ENCODE peak calls at places on chromosome 10, in seven cellular contexts. T is activated CD8-positive, alpha-beta memory T cell treated with anti-CD3 and anti-CD28 coated beads, Interleukin-2, amount 50 U/mL, for 48 hours; B is left ventricle myocardium superior; R is transverse colon; C is NCI-H2107; D is heart left ventricle; X is lung. V is an unnamed sample.

GRCh38 chr10:72275351-72276012 is 1.8 kb downstream of the DDIT4 start:
- DNase-seq in R (peak; percentile 46), B (peak; percentile 50), D (no peak), X (no peak), C (no peak), T (peak; percentile 72), V (peak; percentile 41)

GRCh38 chr10:99921948-99922347 is 87.8 kb downstream of the DNMBP start:
- DNase-seq in X (no peak), D (no peak), T (no peak), R (no peak), C (no peak), B (no peak), V (no peak)

GRCh38 chr10:130661419-130661818 is 525.2 kb downstream of the GLRX3 start:
- DNase-seq in C (no peak), T (no peak), B (no peak), D (no peak), X (no peak), R (no peak), V (no peak)

GRCh38 chr10:81953420-81953819 is 78.4 kb downstream of the NRG3 start:
- DNase-seq in D (no peak), C (no peak), X (no peak), R (no peak), B (no peak), T (no peak), V (no peak)

GRCh38 chr10:8418631-8419030 is 364.1 kb downstream of the GATA3 start:
- DNase-seq in X (no peak), D (no peak), R (no peak), C (no peak), T (no peak), B (no peak), V (no peak)

GRCh38 chr10:102413053-102413705 is 5.4 kb downstream of the PSD start:
- DNase-seq in R (no peak), B (no peak), X (no peak), T (peak; percentile 71), C (peak; percentile 10), D (no peak), V (no peak)

GRCh38 chr10:36111676-36112075 is 469.6 kb upstream of the FZD8 start:
- DNase-seq in D (no peak), R (no peak), T (no peak), C (no peak), B (no peak), X (no peak), V (no peak)

GRCh38 chr10:95265572-95265971 is 25.2 kb downstream of the PDLIM1 start:
- DNase-seq in C (no peak), D (no peak), R (no peak), B (no peak), T (no peak), X (no peak), V (no peak)

GRCh38 chr10:778626-779330 is 89.3 kb upstream of the DIP2C start:
- DNase-seq in X (no peak), B (no peak), D (peak; percentile 14), R (no peak), T (no peak), C (no peak), V (no peak)

GRCh38 chr10:97778452-97779302 is 6.9 kb upstream of the SFRP5 start:
- DNase-seq in B (no peak), C (no peak), X (no peak), R (no peak), D (no peak), T (no peak), V (no peak)

GRCh38 chr10:47049056-47049851 is 138.0 kb downstream of the PTPN20 start:
- DNase-seq in R (no peak), X (no peak), T (no peak), B (no peak), C (no peak), D (peak; percentile 17), V (no peak)

GRCh38 chr10:58963101-58963534 is 213.3 kb upstream of the PHYHIPL start:
- DNase-seq in D (no peak), T (no peak), X (no peak), B (no peak), C (no peak), R (no peak), V (no peak)

GRCh38 chr10:123494409-123494808 is 171.7 kb upstream of the GPR26 start:
- DNase-seq in B (no peak), D (no peak), C (no peak), R (no peak), X (no peak), T (no peak), V (no peak)

GRCh38 chr10:31157125-31157983 is 125.7 kb upstream of the ZNF438 start:
- DNase-seq in X (no peak), C (no peak), R (peak; percentile 30), T (no peak), B (peak; percentile 80), D (peak; percentile 87), V (no peak)

GRCh38 chr10:13847201-13847631 is 260.5 kb downstream of the PRPF18 start:
- DNase-seq in T (no peak), D (no peak), B (no peak), X (no peak), R (no peak), C (no peak), V (no peak)

GRCh38 chr10:20486791-20487190 is 410.3 kb downstream of the NEBL start:
- DNase-seq in D (no peak), T (no peak), X (no peak), B (no peak), C (no peak), R (no peak), V (no peak)

GRCh38 chr10:62637249-62638061 is 167.1 kb upstream of the ADO start:
- DNase-seq in X (no peak), C (no peak), B (no peak), D (peak; percentile 36), T (peak; percentile 79), R (peak; percentile 33), V (peak; percentile 54)

GRCh38 chr10:66990431-66990830 is 64.6 kb downstream of the LRRTM3 start:
- DNase-seq in X (no peak), D (no peak), R (no peak), B (no peak), C (no peak), T (no peak), V (no peak)